ENCODE peak calls at places on chromosomes 11 and 22, in seven cellular contexts. One of them, this sample, is unnamed.

GRCh38 chr22:46612904-46613605 is 7.1 kb upstream of the GRAMD4 start:
- DNase-seq in stimulated activated CD4-positive, alpha-beta T cell treated with anti-CD3 and anti-CD28 coated beads, Interleukin-2, amount 100 ng/mL, for 48 hours: peak; percentile 29
- DNase-seq in naive B cell: no peak
- DNase-seq in naive thymus-derived CD8-positive, alpha-beta T cell: peak; percentile 17
- DNase-seq in mesenchymal stem cell: peak; percentile 29
- DNase-seq in sciatic nerve: no peak
- DNase-seq in transverse colon: peak; percentile 69
- DNase-seq in this sample: no peak

GRCh38 chr11:60208951-60209350 is 26.1 kb upstream of the MS4A6A start:
- DNase-seq in stimulated activated CD4-positive, alpha-beta T cell treated with anti-CD3 and anti-CD28 coated beads, Interleukin-2, amount 100 ng/mL, for 48 hours: no peak
- DNase-seq in naive B cell: no peak
- DNase-seq in naive thymus-derived CD8-positive, alpha-beta T cell: no peak
- DNase-seq in mesenchymal stem cell: no peak
- DNase-seq in sciatic nerve: no peak
- DNase-seq in transverse colon: no peak
- DNase-seq in this sample: no peak

GRCh38 chr22:26516503-26516902 is 4.2 kb upstream of the TFIP11 start:
- DNase-seq in stimulated activated CD4-positive, alpha-beta T cell treated with anti-CD3 and anti-CD28 coated beads, Interleukin-2, amount 100 ng/mL, for 48 hours: no peak
- DNase-seq in naive B cell: no peak
- DNase-seq in naive thymus-derived CD8-positive, alpha-beta T cell: no peak
- DNase-seq in mesenchymal stem cell: no peak
- DNase-seq in sciatic nerve: no peak
- DNase-seq in transverse colon: no peak
- DNase-seq in this sample: no peak

GRCh38 chr11:17352925-17353227 is 1.3 kb downstream of the NCR3LG1 start:
- DNase-seq in stimulated activated CD4-positive, alpha-beta T cell treated with anti-CD3 and anti-CD28 coated beads, Interleukin-2, amount 100 ng/mL, for 48 hours: no peak
- DNase-seq in naive B cell: no peak
- DNase-seq in naive thymus-derived CD8-positive, alpha-beta T cell: peak; percentile 25
- DNase-seq in mesenchymal stem cell: no peak
- DNase-seq in sciatic nerve: no peak
- DNase-seq in transverse colon: peak; percentile 71
- DNase-seq in this sample: peak; percentile 58

GRCh38 chr11:2139118-2139490 is at the start of gene IGF2:
- DNase-seq in stimulated activated CD4-positive, alpha-beta T cell treated with anti-CD3 and anti-CD28 coated beads, Interleukin-2, amount 100 ng/mL, for 48 hours: no peak
- DNase-seq in naive B cell: no peak
- DNase-seq in naive thymus-derived CD8-positive, alpha-beta T cell: no peak
- DNase-seq in mesenchymal stem cell: peak; percentile 43
- DNase-seq in sciatic nerve: no peak
- DNase-seq in transverse colon: no peak
- DNase-seq in this sample: peak; percentile 57

GRCh38 chr11:75773595-75774353 is 5.2 kb downstream of the DGAT2 start:
- DNase-seq in stimulated activated CD4-positive, alpha-beta T cell treated with anti-CD3 and anti-CD28 coated beads, Interleukin-2, amount 100 ng/mL, for 48 hours: no peak
- DNase-seq in naive B cell: peak; percentile 72
- DNase-seq in naive thymus-derived CD8-positive, alpha-beta T cell: no peak
- DNase-seq in mesenchymal stem cell: no peak
- DNase-seq in sciatic nerve: no peak
- DNase-seq in transverse colon: peak; percentile 18
- DNase-seq in this sample: no peak

GRCh38 chr11:107473797-107474196 is 16.2 kb upstream of the CWF19L2 start:
- DNase-seq in stimulated activated CD4-positive, alpha-beta T cell treated with anti-CD3 and anti-CD28 coated beads, Interleukin-2, amount 100 ng/mL, for 48 hours: no peak
- DNase-seq in naive B cell: no peak
- DNase-seq in naive thymus-derived CD8-positive, alpha-beta T cell: no peak
- DNase-seq in mesenchymal stem cell: no peak
- DNase-seq in sciatic nerve: no peak
- DNase-seq in transverse colon: no peak
- DNase-seq in this sample: peak; percentile 65

GRCh38 chr22:32698926-32699619 is 102.4 kb upstream of the TIMP3 start:
- DNase-seq in stimulated activated CD4-positive, alpha-beta T cell treated with anti-CD3 and anti-CD28 coated beads, Interleukin-2, amount 100 ng/mL, for 48 hours: no peak
- DNase-seq in naive B cell: no peak
- DNase-seq in naive thymus-derived CD8-positive, alpha-beta T cell: no peak
- DNase-seq in mesenchymal stem cell: no peak
- DNase-seq in sciatic nerve: peak; percentile 73
- DNase-seq in transverse colon: peak; percentile 10
- DNase-seq in this sample: peak; percentile 28

GRCh38 chr11:63882555-63883242 is 34.3 kb downstream of the RCOR2 start:
- DNase-seq in stimulated activated CD4-positive, alpha-beta T cell treated with anti-CD3 and anti-CD28 coated beads, Interleukin-2, amount 100 ng/mL, for 48 hours: no peak
- DNase-seq in naive B cell: peak; percentile 44
- DNase-seq in naive thymus-derived CD8-positive, alpha-beta T cell: peak; percentile 65
- DNase-seq in mesenchymal stem cell: no peak
- DNase-seq in sciatic nerve: no peak
- DNase-seq in transverse colon: no peak
- DNase-seq in this sample: no peak

GRCh38 chr11:61627831-61628753 is 47.2 kb upstream of the SYT7 start:
- DNase-seq in stimulated activated CD4-positive, alpha-beta T cell treated with anti-CD3 and anti-CD28 coated beads, Interleukin-2, amount 100 ng/mL, for 48 hours: peak; percentile 45
- DNase-seq in naive B cell: no peak
- DNase-seq in naive thymus-derived CD8-positive, alpha-beta T cell: no peak
- DNase-seq in mesenchymal stem cell: peak; percentile 61
- DNase-seq in sciatic nerve: peak; percentile 74
- DNase-seq in transverse colon: peak; percentile 72
- DNase-seq in this sample: peak; percentile 74

GRCh38 chr22:41951898-41952474 is at the start of gene SMIM45:
- DNase-seq in stimulated activated CD4-positive, alpha-beta T cell treated with anti-CD3 and anti-CD28 coated beads, Interleukin-2, amount 100 ng/mL, for 48 hours: no peak
- DNase-seq in naive B cell: peak; percentile 40
- DNase-seq in naive thymus-derived CD8-positive, alpha-beta T cell: no peak
- DNase-seq in mesenchymal stem cell: no peak
- DNase-seq in sciatic nerve: no peak
- DNase-seq in transverse colon: no peak
- DNase-seq in this sample: no peak

GRCh38 chr22:44057411-44057987 is 33.4 kb downstream of the PARVB start:
- DNase-seq in stimulated activated CD4-positive, alpha-beta T cell treated with anti-CD3 and anti-CD28 coated beads, Interleukin-2, amount 100 ng/mL, for 48 hours: no peak
- DNase-seq in naive B cell: no peak
- DNase-seq in naive thymus-derived CD8-positive, alpha-beta T cell: no peak
- DNase-seq in mesenchymal stem cell: no peak
- DNase-seq in sciatic nerve: no peak
- DNase-seq in transverse colon: peak; percentile 17
- DNase-seq in this sample: peak; percentile 19

This sample was measured in fibroblast of villous mesenchyme.